ENCODE peak calls at places on chromosomes 2 and 18, in ten cellular contexts. One of them, this sample, is unnamed.

GRCh38 chr18:2847341-2848144 is 737 bp downstream of the EMILIN2 start:
- DNase-seq in CD8-positive, alpha-beta memory T cell: no peak
- DNase-seq in colonic mucosa: no peak
- DNase-seq in neuronal stem cell: peak
- DNase-seq in endothelial cell of umbilical vein: no peak
- DNase-seq in pancreas: no peak
- DNase-seq in SJSA1: peak
- DNase-seq in cardiac muscle cell: peak
- DNase-seq in lower lobe of right lung: peak
- DNase-seq in left ventricle myocardium inferior: peak
- DNase-seq in this sample: peak

GRCh38 chr18:46252754-46253153 is 148.6 kb downstream of the HAUS1 start:
- DNase-seq in neuronal stem cell: no peak
- DNase-seq in lower lobe of right lung: no peak
- DNase-seq in left ventricle myocardium inferior: no peak
- DNase-seq in cardiac muscle cell: peak
- DNase-seq in SJSA1: no peak
- DNase-seq in endothelial cell of umbilical vein: no peak
- DNase-seq in colonic mucosa: no peak
- DNase-seq in CD8-positive, alpha-beta memory T cell: no peak
- DNase-seq in pancreas: no peak
- DNase-seq in this sample: no peak

GRCh38 chr18:46416706-46417638 is 240.0 kb downstream of the LOXHD1 start:
- DNase-seq in pancreas: no peak
- DNase-seq in colonic mucosa: no peak
- DNase-seq in CD8-positive, alpha-beta memory T cell: no peak
- DNase-seq in left ventricle myocardium inferior: no peak
- DNase-seq in cardiac muscle cell: no peak
- DNase-seq in SJSA1: no peak
- DNase-seq in lower lobe of right lung: no peak
- DNase-seq in endothelial cell of umbilical vein: no peak
- DNase-seq in neuronal stem cell: no peak
- DNase-seq in this sample: no peak

GRCh38 chr2:28986429-28986828 is 5.3 kb downstream of the TOGARAM2 start:
- DNase-seq in lower lobe of right lung: no peak
- DNase-seq in CD8-positive, alpha-beta memory T cell: no peak
- DNase-seq in SJSA1: no peak
- DNase-seq in cardiac muscle cell: no peak
- DNase-seq in pancreas: no peak
- DNase-seq in colonic mucosa: no peak
- DNase-seq in neuronal stem cell: no peak
- DNase-seq in left ventricle myocardium inferior: no peak
- DNase-seq in endothelial cell of umbilical vein: no peak
- DNase-seq in this sample: no peak

GRCh38 chr18:75625966-75626365 is 198.5 kb upstream of the SMIM21 start:
- DNase-seq in left ventricle myocardium inferior: no peak
- DNase-seq in endothelial cell of umbilical vein: no peak
- DNase-seq in lower lobe of right lung: no peak
- DNase-seq in SJSA1: peak
- DNase-seq in colonic mucosa: no peak
- DNase-seq in neuronal stem cell: no peak
- DNase-seq in CD8-positive, alpha-beta memory T cell: no peak
- DNase-seq in pancreas: no peak
- DNase-seq in cardiac muscle cell: no peak
- DNase-seq in this sample: no peak

GRCh38 chr2:23235292-23235691 is 149.7 kb upstream of the KLHL29 start:
- DNase-seq in cardiac muscle cell: peak
- DNase-seq in endothelial cell of umbilical vein: no peak
- DNase-seq in pancreas: no peak
- DNase-seq in SJSA1: no peak
- DNase-seq in colonic mucosa: no peak
- DNase-seq in lower lobe of right lung: no peak
- DNase-seq in left ventricle myocardium inferior: no peak
- DNase-seq in neuronal stem cell: no peak
- DNase-seq in CD8-positive, alpha-beta memory T cell: no peak
- DNase-seq in this sample: no peak

GRCh38 chr2:10151462-10151861 is 28.9 kb downstream of the RRM2 start:
- DNase-seq in neuronal stem cell: no peak
- DNase-seq in left ventricle myocardium inferior: no peak
- DNase-seq in colonic mucosa: no peak
- DNase-seq in endothelial cell of umbilical vein: no peak
- DNase-seq in SJSA1: no peak
- DNase-seq in CD8-positive, alpha-beta memory T cell: no peak
- DNase-seq in lower lobe of right lung: no peak
- DNase-seq in pancreas: no peak
- DNase-seq in cardiac muscle cell: no peak
- DNase-seq in this sample: peak

GRCh38 chr2:119402645-119403560 is 28.8 kb upstream of the TMEM37 start:
- DNase-seq in endothelial cell of umbilical vein: no peak
- DNase-seq in cardiac muscle cell: peak
- DNase-seq in left ventricle myocardium inferior: peak
- DNase-seq in colonic mucosa: peak
- DNase-seq in lower lobe of right lung: no peak
- DNase-seq in pancreas: peak
- DNase-seq in CD8-positive, alpha-beta memory T cell: no peak
- DNase-seq in SJSA1: no peak
- DNase-seq in neuronal stem cell: no peak
- DNase-seq in this sample: no peak

GRCh38 chr18:23871410-23871809 is 143.1 kb upstream of the TTC39C start:
- DNase-seq in colonic mucosa: peak
- DNase-seq in cardiac muscle cell: peak
- DNase-seq in CD8-positive, alpha-beta memory T cell: peak
- DNase-seq in left ventricle myocardium inferior: peak
- DNase-seq in SJSA1: peak
- DNase-seq in endothelial cell of umbilical vein: peak
- DNase-seq in pancreas: no peak
- DNase-seq in neuronal stem cell: no peak
- DNase-seq in lower lobe of right lung: no peak
- DNase-seq in this sample: peak

GRCh38 chr2:37617119-37617892 is 54.1 kb downstream of the CDC42EP3 start:
- DNase-seq in colonic mucosa: no peak
- DNase-seq in lower lobe of right lung: no peak
- DNase-seq in CD8-positive, alpha-beta memory T cell: no peak
- DNase-seq in cardiac muscle cell: no peak
- DNase-seq in pancreas: no peak
- DNase-seq in SJSA1: no peak
- DNase-seq in neuronal stem cell: no peak
- DNase-seq in endothelial cell of umbilical vein: no peak
- DNase-seq in left ventricle myocardium inferior: no peak
- DNase-seq in this sample: no peak

GRCh38 chr18:74249181-74249968 is 42.4 kb downstream of the CYB5A start:
- DNase-seq in CD8-positive, alpha-beta memory T cell: no peak
- DNase-seq in left ventricle myocardium inferior: no peak
- DNase-seq in neuronal stem cell: no peak
- DNase-seq in colonic mucosa: no peak
- DNase-seq in SJSA1: no peak
- DNase-seq in cardiac muscle cell: peak
- DNase-seq in pancreas: no peak
- DNase-seq in endothelial cell of umbilical vein: no peak
- DNase-seq in lower lobe of right lung: no peak
- DNase-seq in this sample: no peak

GRCh38 chr2:71602115-71602495 is 148.7 kb downstream of the DYSF start:
- DNase-seq in pancreas: no peak
- DNase-seq in SJSA1: no peak
- DNase-seq in colonic mucosa: no peak
- DNase-seq in CD8-positive, alpha-beta memory T cell: no peak
- DNase-seq in lower lobe of right lung: no peak
- DNase-seq in neuronal stem cell: no peak
- DNase-seq in cardiac muscle cell: no peak
- DNase-seq in endothelial cell of umbilical vein: no peak
- DNase-seq in left ventricle myocardium inferior: peak
- DNase-seq in this sample: peak

GRCh38 chr2:69572640-69573039 is 70.9 kb downstream of the AAK1 start:
- DNase-seq in colonic mucosa: no peak
- DNase-seq in CD8-positive, alpha-beta memory T cell: no peak
- DNase-seq in SJSA1: no peak
- DNase-seq in endothelial cell of umbilical vein: peak
- DNase-seq in lower lobe of right lung: peak
- DNase-seq in pancreas: no peak
- DNase-seq in neuronal stem cell: no peak
- DNase-seq in cardiac muscle cell: peak
- DNase-seq in left ventricle myocardium inferior: no peak
- DNase-seq in this sample: no peak

GRCh38 chr2:877747-878146 is 72.9 kb upstream of the SNTG2 start:
- DNase-seq in colonic mucosa: peak
- DNase-seq in CD8-positive, alpha-beta memory T cell: no peak
- DNase-seq in lower lobe of right lung: no peak
- DNase-seq in endothelial cell of umbilical vein: no peak
- DNase-seq in left ventricle myocardium inferior: no peak
- DNase-seq in neuronal stem cell: no peak
- DNase-seq in cardiac muscle cell: no peak
- DNase-seq in pancreas: no peak
- DNase-seq in SJSA1: no peak
- DNase-seq in this sample: no peak

GRCh38 chr18:58754544-58755068 is 83.3 kb downstream of the MALT1 start:
- DNase-seq in endothelial cell of umbilical vein: no peak
- DNase-seq in lower lobe of right lung: peak
- DNase-seq in colonic mucosa: no peak
- DNase-seq in neuronal stem cell: no peak
- DNase-seq in left ventricle myocardium inferior: peak
- DNase-seq in cardiac muscle cell: no peak
- DNase-seq in CD8-positive, alpha-beta memory T cell: no peak
- DNase-seq in SJSA1: no peak
- DNase-seq in pancreas: no peak
- DNase-seq in this sample: peak

GRCh38 chr2:112031473-112031872 is 23.6 kb upstream of the TMEM87B start:
- DNase-seq in left ventricle myocardium inferior: no peak
- DNase-seq in colonic mucosa: no peak
- DNase-seq in endothelial cell of umbilical vein: no peak
- DNase-seq in CD8-positive, alpha-beta memory T cell: no peak
- DNase-seq in pancreas: no peak
- DNase-seq in lower lobe of right lung: no peak
- DNase-seq in cardiac muscle cell: peak
- DNase-seq in SJSA1: no peak
- DNase-seq in neuronal stem cell: no peak
- DNase-seq in this sample: no peak
- H3K27ac ChIP-seq in left ventricle myocardium inferior: peak
- H3K27ac ChIP-seq in colonic mucosa: peak
- H3K27ac ChIP-seq in endothelial cell of umbilical vein: peak
- H3K27ac ChIP-seq in CD8-positive, alpha-beta memory T cell: no peak
- H3K27ac ChIP-seq in pancreas: no peak
- H3K27ac ChIP-seq in lower lobe of right lung: peak
- H3K27ac ChIP-seq in cardiac muscle cell: peak
- H3K27ac ChIP-seq in SJSA1: no peak
- H3K27ac ChIP-seq in neuronal stem cell: peak
- H3K27ac ChIP-seq in this sample: peak

DNA sequence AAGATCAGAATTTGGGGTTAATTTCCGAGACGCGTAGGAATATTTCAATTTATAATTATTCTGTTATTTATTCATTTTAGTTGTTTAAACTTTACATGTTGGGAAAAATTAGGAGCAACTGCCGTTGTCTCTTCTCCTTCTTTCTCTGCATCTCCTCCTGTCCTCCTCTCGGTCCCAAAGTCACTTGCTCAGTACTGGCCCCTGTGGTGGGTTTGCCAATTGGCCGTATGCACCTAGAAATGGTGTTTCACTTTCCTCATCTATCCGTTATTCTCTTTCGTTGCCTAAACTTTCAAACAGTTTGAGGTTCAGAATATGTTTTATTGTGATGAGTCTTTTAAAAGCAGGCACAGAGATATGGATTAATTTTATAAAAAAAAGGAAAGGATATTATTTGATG is 517.9 kb downstream of the PLCL1 start:
- DNase-seq in left ventricle myocardium inferior: no peak
- DNase-seq in lower lobe of right lung: no peak
- DNase-seq in endothelial cell of umbilical vein: no peak
- DNase-seq in colonic mucosa: no peak
- DNase-seq in SJSA1: no peak
- DNase-seq in cardiac muscle cell: no peak
- DNase-seq in CD8-positive, alpha-beta memory T cell: no peak
- DNase-seq in pancreas: no peak
- DNase-seq in neuronal stem cell: no peak
- DNase-seq in this sample: no peak
- H3K4me3 ChIP-seq in left ventricle myocardium inferior: no peak
- H3K4me3 ChIP-seq in lower lobe of right lung: no peak
- H3K4me3 ChIP-seq in endothelial cell of umbilical vein: no peak
- H3K4me3 ChIP-seq in colonic mucosa: no peak
- H3K4me3 ChIP-seq in SJSA1: no peak
- H3K4me3 ChIP-seq in cardiac muscle cell: no peak
- H3K4me3 ChIP-seq in CD8-positive, alpha-beta memory T cell: no peak
- H3K4me3 ChIP-seq in pancreas: no peak
- H3K4me3 ChIP-seq in neuronal stem cell: no peak
- H3K4me3 ChIP-seq in this sample: no peak

GRCh38 chr2:19187323-19188020 is 171.0 kb downstream of the OSR1 start:
- DNase-seq in neuronal stem cell: no peak
- DNase-seq in lower lobe of right lung: no peak
- DNase-seq in pancreas: no peak
- DNase-seq in left ventricle myocardium inferior: no peak
- DNase-seq in SJSA1: peak
- DNase-seq in cardiac muscle cell: no peak
- DNase-seq in colonic mucosa: no peak
- DNase-seq in CD8-positive, alpha-beta memory T cell: no peak
- DNase-seq in endothelial cell of umbilical vein: no peak
- DNase-seq in this sample: no peak
- H3K27ac ChIP-seq in neuronal stem cell: no peak
- H3K27ac ChIP-seq in lower lobe of right lung: no peak
- H3K27ac ChIP-seq in pancreas: no peak
- H3K27ac ChIP-seq in left ventricle myocardium inferior: no peak
- H3K27ac ChIP-seq in SJSA1: no peak
- H3K27ac ChIP-seq in cardiac muscle cell: peak
- H3K27ac ChIP-seq in colonic mucosa: no peak
- H3K27ac ChIP-seq in CD8-positive, alpha-beta memory T cell: no peak
- H3K27ac ChIP-seq in endothelial cell of umbilical vein: no peak
- H3K27ac ChIP-seq in this sample: no peak

GRCh38 chr2:188787002-188787660 is 187.0 kb upstream of the COL3A1 start:
- DNase-seq in colonic mucosa: no peak
- DNase-seq in lower lobe of right lung: no peak
- DNase-seq in CD8-positive, alpha-beta memory T cell: no peak
- DNase-seq in pancreas: no peak
- DNase-seq in neuronal stem cell: no peak
- DNase-seq in endothelial cell of umbilical vein: peak
- DNase-seq in left ventricle myocardium inferior: no peak
- DNase-seq in SJSA1: peak
- DNase-seq in cardiac muscle cell: peak
- DNase-seq in this sample: no peak

GRCh38 chr2:188785515-188785914 is 188.7 kb upstream of the COL3A1 start:
- DNase-seq in colonic mucosa: no peak
- DNase-seq in CD8-positive, alpha-beta memory T cell: no peak
- DNase-seq in lower lobe of right lung: no peak
- DNase-seq in pancreas: no peak
- DNase-seq in neuronal stem cell: no peak
- DNase-seq in left ventricle myocardium inferior: no peak
- DNase-seq in SJSA1: no peak
- DNase-seq in cardiac muscle cell: peak
- DNase-seq in endothelial cell of umbilical vein: no peak
- DNase-seq in this sample: no peak

GRCh38 chr2:188787661-188788044 is 186.5 kb upstream of the COL3A1 start:
- DNase-seq in CD8-positive, alpha-beta memory T cell: no peak
- DNase-seq in cardiac muscle cell: peak
- DNase-seq in endothelial cell of umbilical vein: peak
- DNase-seq in lower lobe of right lung: no peak
- DNase-seq in SJSA1: peak
- DNase-seq in left ventricle myocardium inferior: no peak
- DNase-seq in neuronal stem cell: no peak
- DNase-seq in pancreas: no peak
- DNase-seq in colonic mucosa: no peak
- DNase-seq in this sample: no peak

GRCh38 chr2:188784269-188784762 is 189.9 kb upstream of the COL3A1 start:
- DNase-seq in CD8-positive, alpha-beta memory T cell: no peak
- DNase-seq in left ventricle myocardium inferior: no peak
- DNase-seq in neuronal stem cell: no peak
- DNase-seq in cardiac muscle cell: no peak
- DNase-seq in endothelial cell of umbilical vein: no peak
- DNase-seq in colonic mucosa: no peak
- DNase-seq in pancreas: no peak
- DNase-seq in SJSA1: no peak
- DNase-seq in lower lobe of right lung: no peak
- DNase-seq in this sample: no peak

GRCh38 chr2:188786368-188786781 is 187.8 kb upstream of the COL3A1 start:
- DNase-seq in CD8-positive, alpha-beta memory T cell: no peak
- DNase-seq in colonic mucosa: no peak
- DNase-seq in endothelial cell of umbilical vein: peak
- DNase-seq in pancreas: no peak
- DNase-seq in left ventricle myocardium inferior: no peak
- DNase-seq in SJSA1: peak
- DNase-seq in cardiac muscle cell: peak
- DNase-seq in neuronal stem cell: no peak
- DNase-seq in lower lobe of right lung: no peak
- DNase-seq in this sample: no peak
- H3K4me3 ChIP-seq in CD8-positive, alpha-beta memory T cell: no peak
- H3K4me3 ChIP-seq in colonic mucosa: no peak
- H3K4me3 ChIP-seq in endothelial cell of umbilical vein: no peak
- H3K4me3 ChIP-seq in pancreas: no peak
- H3K4me3 ChIP-seq in left ventricle myocardium inferior: peak
- H3K4me3 ChIP-seq in SJSA1: no peak
- H3K4me3 ChIP-seq in cardiac muscle cell: no peak
- H3K4me3 ChIP-seq in neuronal stem cell: no peak
- H3K4me3 ChIP-seq in lower lobe of right lung: no peak
- H3K4me3 ChIP-seq in this sample: no peak

This sample was measured in spleen.